ENCODE peak calls at places on chromosomes 11 and 22, in five cellular contexts. U is lower leg skin, X is heart right ventricle, G is IMR-90, D is upper lobe of right lung. Y is an unnamed sample.

GRCh38 chr22:50184004-50184461 is 1.7 kb upstream of the TRABD start:
- DNase-seq in U (peak), X (peak), G (peak), D (peak), Y (no peak)

GRCh38 chr11:121814962-121815361 is 301.1 kb downstream of the BLID start:
- DNase-seq in U (no peak), X (no peak), G (peak), D (no peak), Y (no peak)

GRCh38 chr11:19953909-19954308 is 206.4 kb downstream of the DBX1 start:
- DNase-seq in U (no peak), X (no peak), G (peak), D (no peak), Y (no peak)

GRCh38 chr11:65185869-65186341 is 4.2 kb downstream of the CAPN1 start:
- DNase-seq in U (peak), X (no peak), G (no peak), D (no peak), Y (no peak)

GRCh38 chr11:67060111-67060522 is 3.5 kb downstream of the RHOD start:
- DNase-seq in U (no peak), X (no peak), G (peak), D (no peak), Y (no peak)

GRCh38 chr11:10688401-10688800 is 5.2 kb downstream of the IRAG1 start:
- DNase-seq in U (no peak), X (no peak), G (peak), D (no peak), Y (peak)

GRCh38 chr11:844693-845644 is 2.3 kb downstream of the TSPAN4 start:
- DNase-seq in U (peak), X (peak), G (peak), D (peak), Y (no peak)

GRCh38 chr11:69433741-69434140 is 47.7 kb upstream of the LINC01488 start:
- DNase-seq in U (no peak), X (no peak), G (no peak), D (no peak), Y (no peak)

GRCh38 chr22:44455151-44455962 is 42.7 kb downstream of the RTL6 start:
- DNase-seq in U (peak), X (no peak), G (no peak), D (no peak), Y (peak)

GRCh38 chr22:45072322-45072903 is 62.6 kb upstream of the PHF21B start:
- DNase-seq in U (no peak), X (no peak), G (peak), D (no peak), Y (no peak)

GRCh38 chr11:19656140-19656541 is 56.5 kb upstream of the NAV2 start:
- DNase-seq in U (peak), X (no peak), G (no peak), D (no peak), Y (no peak)

GRCh38 chr11:96307748-96308133 is 35.3 kb downstream of the MAML2 start:
- DNase-seq in U (no peak), X (no peak), G (peak), D (no peak), Y (no peak)

GRCh38 chr11:93032580-93032979 is 63.1 kb downstream of the MTNR1B start:
- DNase-seq in U (no peak), X (no peak), G (peak), D (no peak), Y (no peak)

GRCh38 chr11:3939211-3939610 is 83.7 kb downstream of the STIM1 start:
- DNase-seq in U (no peak), X (no peak), G (peak), D (no peak), Y (peak)

GRCh38 chr22:38955250-38955775 is 2.1 kb upstream of the APOBEC3A start:
- DNase-seq in U (no peak), X (no peak), G (no peak), D (no peak), Y (no peak)

GRCh38 chr11:44680982-44681597 is 45.7 kb upstream of the TSPAN18 start:
- DNase-seq in U (no peak), X (no peak), G (no peak), D (no peak), Y (peak)

GRCh38 chr11:43408277-43408676 is 49.6 kb downstream of the TTC17 start:
- DNase-seq in U (no peak), X (no peak), G (no peak), D (no peak), Y (no peak)

GRCh38 chr11:60916669-60917206 is 2.8 kb downstream of the TMEM109 start:
- DNase-seq in U (peak), X (no peak), G (no peak), D (no peak), Y (no peak)

GRCh38 chr11:114251797-114252327 is 44.3 kb upstream of the NNMT start:
- DNase-seq in U (no peak), X (no peak), G (no peak), D (no peak), Y (no peak)
- TF ChIP-seq CTCF in U (no peak), X (no peak), G (no peak), D (peak), Y (no peak)

GRCh38 chr11:76859708-76860233 is 947 bp upstream of the ACER3 start:
- DNase-seq in U (no peak), X (no peak), G (no peak), D (no peak), Y (no peak)
- H3K4me3 ChIP-seq in U (no peak), X (no peak), G (no peak), D (no peak), Y (no peak)

DNA sequence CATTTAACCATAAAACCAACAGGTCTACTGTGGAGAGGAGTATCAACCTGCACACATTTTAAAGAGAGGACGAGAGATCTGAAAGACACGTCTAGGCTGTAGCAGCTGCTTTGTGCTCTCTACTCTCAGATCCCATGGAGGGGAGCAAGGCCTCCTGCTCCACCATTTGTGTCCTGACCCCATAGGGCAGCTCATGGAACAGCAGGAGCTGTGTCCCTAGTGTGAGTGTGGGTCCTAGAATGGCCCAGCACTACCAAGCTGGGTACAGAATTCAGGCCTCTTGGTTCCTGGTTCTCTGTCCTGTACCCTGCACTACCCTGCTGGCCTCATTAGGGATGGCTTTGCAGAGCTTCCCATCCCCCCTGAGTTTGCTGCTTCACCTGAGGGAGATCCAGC is 76.5 kb downstream of the DHCR7 start:
- DNase-seq in U (no peak), X (no peak), G (no peak), D (no peak), Y (no peak)
- TF ChIP-seq CTCF in U (no peak), X (no peak), G (no peak), D (no peak), Y (no peak)

GRCh38 chr11:6083129-6083528 is 24.4 kb upstream of the OR56B4 start:
- DNase-seq in U (no peak), X (no peak), G (no peak), D (no peak), Y (no peak)

GRCh38 chr11:6077723-6078122 is 29.8 kb upstream of the OR56B4 start:
- DNase-seq in U (no peak), X (no peak), G (no peak), D (no peak), Y (no peak)

DNA sequence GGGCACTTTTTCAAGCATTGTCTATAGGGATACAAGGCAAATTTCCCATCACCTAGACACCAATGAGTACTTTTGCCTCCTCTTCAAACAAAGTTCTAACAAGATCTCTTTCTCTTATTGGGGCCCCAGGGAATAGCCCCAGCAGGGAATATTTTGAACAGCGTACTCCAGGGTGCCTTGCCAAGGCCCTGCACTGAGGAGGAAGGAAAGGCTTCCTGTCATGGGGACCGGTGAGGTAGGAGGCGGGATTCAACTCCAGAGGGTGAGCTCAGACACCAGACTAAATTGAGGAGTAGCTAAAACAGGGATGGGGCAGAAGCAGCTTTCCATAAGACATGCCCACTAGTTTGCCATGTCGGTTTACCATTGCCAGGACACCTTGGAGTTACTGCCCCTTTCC is 28.0 kb upstream of the OR56B4 start:
- DNase-seq in U (no peak), X (no peak), G (no peak), D (no peak), Y (no peak)
- H3K4me3 ChIP-seq in U (no peak), X (no peak), G (no peak), D (no peak), Y (no peak)